ENCODE peak calls at places on chromosomes 4 and X, in four cellular contexts. Z, W, K and V are unnamed samples.

GRCh38 chrX:72029473-72030411 is 102.0 kb downstream of the RTL5 start:
- DNase-seq in Z (no peak), W (peak; percentile 77), K (no peak), V (no peak)

GRCh38 chrX:140180585-140180984 is 215.3 kb upstream of the CXorf66 start:
- DNase-seq in Z (no peak), W (peak; percentile 85), K (no peak), V (no peak)

GRCh38 chrX:85379174-85379907 is at the start of gene POF1B:
- DNase-seq in Z (no peak), W (peak; percentile 25), K (no peak), V (peak; percentile 20)

GRCh38 chr4:86302242-86302641 is 57.6 kb downstream of the MAPK10 start:
- DNase-seq in Z (no peak), W (peak; percentile 2), K (no peak), V (no peak)

GRCh38 chr4:87093443-87094123 is 126.8 kb downstream of the KLHL8 start:
- DNase-seq in Z (no peak), W (peak; percentile 89), K (peak; percentile 23), V (no peak)

GRCh38 chr4:132818091-132818490 is 331.0 kb upstream of the PCDH10 start:
- DNase-seq in Z (no peak), W (no peak), K (no peak), V (no peak)

GRCh38 chr4:76028242-76028859 is 5.1 kb upstream of the CXCL10 start:
- DNase-seq in Z (no peak), W (peak; percentile 20), K (no peak), V (no peak)

GRCh38 chr4:75542824-75543223 is 13.0 kb upstream of the ODAPH start:
- DNase-seq in Z (no peak), W (peak; percentile 99), K (no peak), V (no peak)

GRCh38 chr4:30610361-30610760 is 109.8 kb upstream of the PCDH7 start:
- DNase-seq in Z (no peak), W (no peak), K (no peak), V (no peak)

GRCh38 chrX:5869786-5870185 is 358.9 kb downstream of the NLGN4X start:
- DNase-seq in Z (no peak), W (no peak), K (no peak), V (no peak)

GRCh38 chr4:156949373-156949814 is 22.2 kb downstream of the PDGFC start:
- DNase-seq in Z (no peak), W (peak; percentile 86), K (no peak), V (no peak)

GRCh38 chr4:168540865-168541607 is 44.2 kb downstream of the PALLD start:
- DNase-seq in Z (no peak), W (no peak), K (peak; percentile 36), V (no peak)

GRCh38 chr4:61580721-61581377 is 380.7 kb downstream of the ADGRL3 start:
- DNase-seq in Z (no peak), W (peak; percentile 55), K (no peak), V (no peak)

GRCh38 chr4:184447664-184448063 is 26.7 kb downstream of the IRF2 start:
- DNase-seq in Z (no peak), W (no peak), K (no peak), V (no peak)

GRCh38 chr4:15232725-15233597 is 194.9 kb upstream of the C1QTNF7 start:
- DNase-seq in Z (no peak), W (peak; percentile 52), K (no peak), V (no peak)

GRCh38 chr4:147793973-147794690 is 62.2 kb downstream of the ARHGAP10 start:
- DNase-seq in Z (no peak), W (no peak), K (no peak), V (no peak)

GRCh38 chr4:175277816-175278215 is 359.7 kb downstream of the ADAM29 start:
- DNase-seq in Z (no peak), W (no peak), K (no peak), V (no peak)

GRCh38 chrX:9464435-9465371 is at the start of gene TBL1X:
- DNase-seq in Z (peak; percentile 90), W (no peak), K (no peak), V (peak; percentile 58)

GRCh38 chrX:68650491-68650890 is 3.0 kb downstream of the STARD8 start:
- DNase-seq in Z (no peak), W (peak; percentile 28), K (no peak), V (no peak)

GRCh38 chrX:87664381-87664780 is 146.8 kb downstream of the KLHL4 start:
- DNase-seq in Z (no peak), W (peak; percentile 18), K (no peak), V (no peak)

GRCh38 chr4:33722254-33722653 is 2522.1 kb downstream of the ARAP2 start:
- DNase-seq in Z (no peak), W (no peak), K (no peak), V (no peak)

GRCh38 chr4:16588651-16589050 is 309.8 kb downstream of the LDB2 start:
- DNase-seq in Z (no peak), W (no peak), K (no peak), V (no peak)

GRCh38 chr4:3707423-3708102 is 58.6 kb upstream of the ADRA2C start:
- DNase-seq in Z (peak; percentile 50), W (no peak), K (no peak), V (peak; percentile 33)
- H3K27ac ChIP-seq in Z (no peak overlapping the region), W (no peak overlapping the region), K (no peak overlapping the region), V (no peak overlapping the region)

DNA sequence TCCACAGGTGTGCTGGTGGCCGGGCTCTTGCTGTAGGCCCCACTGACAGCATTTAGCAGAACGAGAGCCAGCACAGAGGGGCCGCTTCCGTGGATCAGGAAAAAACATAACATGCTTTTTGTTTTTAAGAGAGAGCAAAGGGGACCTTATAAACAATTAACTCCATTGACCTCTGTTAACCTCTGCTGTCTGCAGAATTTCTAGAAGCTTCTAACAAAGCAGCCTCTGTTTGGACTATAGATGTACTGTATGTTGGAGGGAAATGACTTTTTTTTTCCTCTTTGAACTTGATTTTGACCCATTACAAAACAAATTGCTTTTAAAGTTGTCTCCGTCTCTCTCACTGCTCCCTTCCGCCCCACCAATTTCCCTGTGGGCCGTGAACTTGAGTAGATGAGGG is 210.7 kb downstream of the FRAS1 start:
- DNase-seq in Z (no peak), W (no peak), K (no peak), V (no peak)
- H3K4me1 ChIP-seq in Z (no peaks in the 10 kb centered on the region), W (no peaks in the 10 kb centered on the region), K (no peaks in the 10 kb centered on the region), V (no peaks in the 10 kb centered on the region)

GRCh38 chrX:67545772-67546495 is 2.1 kb downstream of the AR start:
- DNase-seq in Z (peak; percentile 68), W (no peak), K (no peak), V (peak; percentile 48)

GRCh38 chrX:67546496-67547423 is 2.9 kb downstream of the AR start:
- DNase-seq in Z (no peak), W (no peak), K (no peak), V (no peak)

GRCh38 chrX:67544281-67544680 is 460 bp downstream of the AR start:
- DNase-seq in Z (peak; percentile 41), W (no peak), K (no peak), V (peak; percentile 34)

GRCh38 chrX:67543818-67544217 is at the start of gene AR:
- DNase-seq in Z (peak; percentile 77), W (no peak), K (no peak), V (peak; percentile 66)

DNA sequence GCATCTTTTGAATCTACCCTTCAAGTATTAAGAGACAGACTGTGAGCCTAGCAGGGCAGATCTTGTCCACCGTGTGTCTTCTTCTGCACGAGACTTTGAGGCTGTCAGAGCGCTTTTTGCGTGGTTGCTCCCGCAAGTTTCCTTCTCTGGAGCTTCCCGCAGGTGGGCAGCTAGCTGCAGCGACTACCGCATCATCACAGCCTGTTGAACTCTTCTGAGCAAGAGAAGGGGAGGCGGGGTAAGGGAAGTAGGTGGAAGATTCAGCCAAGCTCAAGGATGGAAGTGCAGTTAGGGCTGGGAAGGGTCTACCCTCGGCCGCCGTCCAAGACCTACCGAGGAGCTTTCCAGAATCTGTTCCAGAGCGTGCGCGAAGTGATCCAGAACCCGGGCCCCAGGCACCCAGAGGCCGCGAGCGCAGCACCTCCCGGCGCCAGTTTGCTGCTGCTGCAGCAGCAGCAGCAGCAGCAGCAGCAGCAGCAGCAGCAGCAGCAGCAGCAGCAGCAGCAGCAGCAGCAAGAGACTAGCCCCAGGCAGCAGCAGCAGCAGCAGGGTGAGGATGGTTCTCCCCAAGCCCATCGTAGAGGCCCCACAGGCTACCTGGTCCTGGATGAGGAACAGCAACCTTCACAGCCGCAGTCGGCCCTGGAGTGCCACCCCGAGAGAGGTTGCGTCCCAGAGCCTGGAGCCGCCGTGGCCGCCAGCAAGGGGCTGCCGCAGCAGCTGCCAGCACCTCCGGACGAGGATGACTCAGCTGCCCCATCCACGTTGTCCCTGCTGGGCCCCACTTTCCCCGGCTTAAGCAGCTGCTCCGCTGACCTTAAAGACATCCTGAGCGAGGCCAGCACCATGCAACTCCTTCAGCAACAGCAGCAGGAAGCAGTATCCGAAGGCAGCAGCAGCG is 1.3 kb downstream of the AR start:
- DNase-seq in Z (peak; percentile 66), W (no peak), K (no peak), V (peak; percentile 34)
- H3K4me3 ChIP-seq in Z (peak overlapping the region; percentile 34), W (no peak overlapping the region), K (no peak overlapping the region), V (peak overlapping the region; percentile 50)

GRCh38 chrX:149037301-149037700 is 467.8 kb downstream of the IDS start:
- DNase-seq in Z (no peak), W (no peak), K (no peak), V (no peak)
- H3K27ac ChIP-seq in Z (no peak overlapping the region), W (no peak overlapping the region), K (no peak overlapping the region), V (no peak overlapping the region)

GRCh38 chr4:160286051-160286450 is 1183.2 kb downstream of the RAPGEF2 start:
- DNase-seq in Z (no peak), W (no peak), K (no peak), V (no peak)
- H3K4me1 ChIP-seq in Z (no peaks in the 10 kb centered on the region), W (no peaks in the 10 kb centered on the region), K (no peaks in the 10 kb centered on the region), V (no peaks in the 10 kb centered on the region)

GRCh38 chrX:42128587-42128986 is 205.2 kb upstream of the CASK start:
- DNase-seq in Z (no peak), W (no peak), K (no peak), V (no peak)
- H3K4me3 ChIP-seq in Z (no peak overlapping the region), W (no peak overlapping the region), K (no peak overlapping the region), V (no peak overlapping the region)